ENCODE peak calls at places on chromosomes 1 and 21, in six cellular contexts. One of them, this sample, is unnamed.

GRCh38 chr21:39048064-39048463 is 135.2 kb downstream of the PSMG1 start:
- DNase-seq in left lung: no peak
- DNase-seq in tibial artery: no peak
- DNase-seq in HL-60: no peak
- DNase-seq in brain microvascular endothelial cell: peak; percentile 48
- DNase-seq in left ventricle myocardium inferior: no peak
- DNase-seq in this sample: no peak

GRCh38 chr1:20184997-20185833 is 681 bp upstream of the UBXN10 start:
- DNase-seq in left lung: no peak
- DNase-seq in tibial artery: no peak
- DNase-seq in HL-60: peak; percentile 72
- DNase-seq in brain microvascular endothelial cell: no peak
- DNase-seq in left ventricle myocardium inferior: no peak
- DNase-seq in this sample: no peak

GRCh38 chr1:27522148-27522859 is 32.3 kb upstream of the WASF2 start:
- DNase-seq in left lung: no peak
- DNase-seq in tibial artery: peak; percentile 49
- DNase-seq in HL-60: no peak
- DNase-seq in brain microvascular endothelial cell: no peak
- DNase-seq in left ventricle myocardium inferior: no peak
- DNase-seq in this sample: no peak

GRCh38 chr1:208534604-208534907 is 290.4 kb upstream of the PLXNA2 start:
- DNase-seq in left lung: no peak
- DNase-seq in tibial artery: no peak
- DNase-seq in HL-60: no peak
- DNase-seq in brain microvascular endothelial cell: no peak
- DNase-seq in left ventricle myocardium inferior: no peak
- DNase-seq in this sample: peak; percentile 36

GRCh38 chr1:29747136-29747670 is 510.9 kb downstream of the PTPRU start:
- DNase-seq in left lung: no peak
- DNase-seq in tibial artery: no peak
- DNase-seq in HL-60: no peak
- DNase-seq in brain microvascular endothelial cell: no peak
- DNase-seq in left ventricle myocardium inferior: no peak
- DNase-seq in this sample: no peak

GRCh38 chr1:107326823-107327445 is 186.1 kb downstream of the NTNG1 start:
- DNase-seq in left lung: no peak
- DNase-seq in tibial artery: no peak
- DNase-seq in HL-60: no peak
- DNase-seq in brain microvascular endothelial cell: no peak
- DNase-seq in left ventricle myocardium inferior: no peak
- DNase-seq in this sample: peak; percentile 26

GRCh38 chr1:167428418-167428817 is 89.9 kb downstream of the CD247 start:
- DNase-seq in left lung: no peak
- DNase-seq in tibial artery: no peak
- DNase-seq in HL-60: no peak
- DNase-seq in brain microvascular endothelial cell: no peak
- DNase-seq in left ventricle myocardium inferior: no peak
- DNase-seq in this sample: peak; percentile 51

GRCh38 chr1:178725603-178726517 is 816 bp downstream of the RALGPS2 start:
- DNase-seq in left lung: peak; percentile 86
- DNase-seq in tibial artery: peak; percentile 53
- DNase-seq in HL-60: peak; percentile 57
- DNase-seq in brain microvascular endothelial cell: peak; percentile 73
- DNase-seq in left ventricle myocardium inferior: peak; percentile 48
- DNase-seq in this sample: peak; percentile 68

GRCh38 chr1:6423321-6423999 is 1.1 kb upstream of the ESPN start:
- DNase-seq in left lung: no peak
- DNase-seq in tibial artery: no peak
- DNase-seq in HL-60: no peak
- DNase-seq in brain microvascular endothelial cell: peak; percentile 24
- DNase-seq in left ventricle myocardium inferior: no peak
- DNase-seq in this sample: peak; percentile 51

GRCh38 chr1:24384251-24385090 is 29.1 kb downstream of the STPG1 start:
- DNase-seq in left lung: no peak
- DNase-seq in tibial artery: no peak
- DNase-seq in HL-60: no peak
- DNase-seq in brain microvascular endothelial cell: peak; percentile 64
- DNase-seq in left ventricle myocardium inferior: no peak
- DNase-seq in this sample: peak; percentile 64

GRCh38 chr1:24383381-24383940 is 30.1 kb downstream of the STPG1 start:
- DNase-seq in left lung: no peak
- DNase-seq in tibial artery: no peak
- DNase-seq in HL-60: no peak
- DNase-seq in brain microvascular endothelial cell: no peak
- DNase-seq in left ventricle myocardium inferior: no peak
- DNase-seq in this sample: peak; percentile 85

GRCh38 chr1:24386931-24387330 is 26.7 kb downstream of the STPG1 start:
- DNase-seq in left lung: no peak
- DNase-seq in tibial artery: no peak
- DNase-seq in HL-60: no peak
- DNase-seq in brain microvascular endothelial cell: no peak
- DNase-seq in left ventricle myocardium inferior: no peak
- DNase-seq in this sample: no peak

GRCh38 chr1:24386241-24386640 is 27.3 kb downstream of the STPG1 start:
- DNase-seq in left lung: peak; percentile 54
- DNase-seq in tibial artery: no peak
- DNase-seq in HL-60: no peak
- DNase-seq in brain microvascular endothelial cell: no peak
- DNase-seq in left ventricle myocardium inferior: no peak
- DNase-seq in this sample: peak; percentile 56

DNA sequence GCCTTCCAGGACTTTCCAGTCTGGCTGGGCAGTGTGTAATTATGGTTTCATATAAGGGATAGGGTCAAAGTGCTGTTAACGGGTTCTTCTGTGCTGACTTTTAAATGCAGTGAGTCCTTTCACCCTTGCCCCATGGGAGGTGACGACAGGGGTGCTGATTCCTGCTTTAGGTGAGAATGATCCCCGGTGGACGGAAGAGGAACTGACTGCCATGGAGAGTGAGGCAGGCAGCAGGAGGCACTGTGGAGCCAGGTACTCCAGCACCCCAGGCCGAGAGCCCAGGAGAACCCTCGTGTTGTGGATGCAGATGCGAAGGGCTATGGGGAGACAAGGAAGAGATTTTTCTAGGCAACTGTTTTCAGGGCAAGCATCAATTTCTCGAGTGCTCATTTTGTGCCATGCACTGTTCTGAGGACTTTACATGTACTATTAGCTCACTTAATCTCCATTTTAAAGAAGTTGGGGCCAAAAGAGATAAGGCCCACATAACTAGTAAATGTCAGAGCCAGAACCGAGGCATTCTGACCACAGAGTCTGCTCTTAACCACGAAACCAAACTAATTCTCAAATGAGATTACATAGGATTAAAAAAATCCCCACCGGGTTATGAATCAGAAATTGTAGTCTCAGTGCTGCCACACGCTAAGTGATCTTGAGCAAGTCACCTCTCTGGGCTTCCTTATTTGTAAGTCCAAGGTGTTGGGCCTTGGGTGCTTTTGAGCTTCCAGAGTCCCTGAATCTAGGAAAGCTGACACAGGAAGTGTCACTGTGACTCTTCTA is 28.2 kb downstream of the STPG1 start:
- DNase-seq in left lung: no peak
- DNase-seq in tibial artery: no peak
- DNase-seq in HL-60: no peak
- DNase-seq in brain microvascular endothelial cell: peak; percentile 51
- DNase-seq in left ventricle myocardium inferior: no peak
- DNase-seq in this sample: peak; percentile 62
- TF ChIP-seq CTCF in left lung: no peak
- TF ChIP-seq CTCF in tibial artery: no peak
- TF ChIP-seq CTCF in HL-60: peak; percentile 37
- TF ChIP-seq CTCF in brain microvascular endothelial cell: peak; percentile 78
- TF ChIP-seq CTCF in left ventricle myocardium inferior: no peak
- TF ChIP-seq CTCF in this sample: peak; percentile 46

GRCh38 chr1:221709854-221710253 is 32.0 kb downstream of the DUSP10 start:
- DNase-seq in left lung: no peak
- DNase-seq in tibial artery: no peak
- DNase-seq in HL-60: no peak
- DNase-seq in brain microvascular endothelial cell: no peak
- DNase-seq in left ventricle myocardium inferior: no peak
- DNase-seq in this sample: no peak
- H3K4me3 ChIP-seq in left lung: no peak overlapping the region
- H3K4me3 ChIP-seq in tibial artery: no peak overlapping the region
- H3K4me3 ChIP-seq in HL-60: no peak overlapping the region
- H3K4me3 ChIP-seq in brain microvascular endothelial cell: no peak overlapping the region
- H3K4me3 ChIP-seq in left ventricle myocardium inferior: no peak overlapping the region
- H3K4me3 ChIP-seq in this sample: no peak overlapping the region

DNA sequence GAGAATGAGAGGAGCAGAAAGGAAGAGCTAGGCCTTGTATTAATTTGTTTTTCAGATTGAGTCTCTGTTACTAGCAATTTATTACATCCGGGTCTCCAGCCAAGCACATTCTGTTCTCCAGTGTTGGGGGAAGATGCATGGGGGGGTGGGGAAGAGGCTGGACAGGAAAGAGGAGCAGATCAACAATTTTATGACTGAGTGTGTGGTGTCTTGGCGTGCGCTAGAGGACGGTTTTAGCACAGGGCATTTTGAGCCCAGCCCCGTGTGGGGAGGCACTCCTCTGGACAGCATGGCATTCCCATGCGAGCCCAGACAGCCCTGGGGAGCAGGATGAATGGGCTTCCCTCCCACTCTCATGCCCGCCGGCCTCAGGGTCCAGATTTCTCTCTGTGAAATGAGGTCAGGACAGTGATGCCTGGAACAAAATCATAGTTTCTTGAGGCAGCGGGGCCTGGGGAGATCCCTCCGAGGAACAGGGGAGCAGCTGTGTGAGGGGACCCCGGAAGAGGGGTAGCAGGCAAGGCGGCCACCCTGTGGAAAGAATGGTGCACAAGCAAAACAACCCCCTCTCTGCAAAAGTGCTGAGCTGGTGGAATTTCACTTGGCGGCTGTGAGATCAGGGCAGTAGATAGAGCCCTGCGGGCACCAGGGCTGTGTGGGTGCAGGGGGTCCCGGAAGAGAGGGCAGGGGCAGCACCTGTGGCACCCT is 16.3 kb downstream of the SOX13 start:
- DNase-seq in left lung: no peak
- DNase-seq in tibial artery: peak; percentile 88
- DNase-seq in HL-60: no peak
- DNase-seq in brain microvascular endothelial cell: no peak
- DNase-seq in left ventricle myocardium inferior: no peak
- DNase-seq in this sample: peak; percentile 73
- TF ChIP-seq CTCF in left lung: no peak
- TF ChIP-seq CTCF in tibial artery: no peak
- TF ChIP-seq CTCF in HL-60: no peak
- TF ChIP-seq CTCF in brain microvascular endothelial cell: peak; percentile 3
- TF ChIP-seq CTCF in left ventricle myocardium inferior: no peak
- TF ChIP-seq CTCF in this sample: peak; percentile 31

GRCh38 chr1:157044326-157044725 is 1.2 kb downstream of the ARHGEF11 start:
- DNase-seq in left lung: no peak
- DNase-seq in tibial artery: no peak
- DNase-seq in HL-60: no peak
- DNase-seq in brain microvascular endothelial cell: no peak
- DNase-seq in left ventricle myocardium inferior: no peak
- DNase-seq in this sample: no peak
- H3K4me3 ChIP-seq in left lung: peak overlapping the region; percentile 63
- H3K4me3 ChIP-seq in tibial artery: peak overlapping the region; percentile 76
- H3K4me3 ChIP-seq in HL-60: no peak overlapping the region
- H3K4me3 ChIP-seq in brain microvascular endothelial cell: peak overlapping the region; percentile 74
- H3K4me3 ChIP-seq in left ventricle myocardium inferior: peak overlapping the region; percentile 74
- H3K4me3 ChIP-seq in this sample: peak overlapping the region; percentile 69

GRCh38 chr1:145858238-145858936 is 494 bp downstream of the PIAS3 start:
- DNase-seq in left lung: peak; percentile 64
- DNase-seq in tibial artery: peak; percentile 66
- DNase-seq in HL-60: peak; percentile 26
- DNase-seq in brain microvascular endothelial cell: no peak
- DNase-seq in left ventricle myocardium inferior: peak; percentile 54
- DNase-seq in this sample: peak; percentile 29

GRCh38 chr1:145863272-145863671 is 4.4 kb upstream of the PIAS3 start:
- DNase-seq in left lung: no peak
- DNase-seq in tibial artery: no peak
- DNase-seq in HL-60: no peak
- DNase-seq in brain microvascular endothelial cell: no peak
- DNase-seq in left ventricle myocardium inferior: no peak
- DNase-seq in this sample: no peak

GRCh38 chr1:145858937-145859490 is at the start of gene PIAS3:
- DNase-seq in left lung: peak; percentile 96
- DNase-seq in tibial artery: peak; percentile 97
- DNase-seq in HL-60: peak; percentile 78
- DNase-seq in brain microvascular endothelial cell: peak; percentile 94
- DNase-seq in left ventricle myocardium inferior: peak; percentile 97
- DNase-seq in this sample: peak; percentile 95

GRCh38 chr1:145857170-145857569 is 1.7 kb downstream of the PIAS3 start:
- DNase-seq in left lung: no peak
- DNase-seq in tibial artery: no peak
- DNase-seq in HL-60: no peak
- DNase-seq in brain microvascular endothelial cell: no peak
- DNase-seq in left ventricle myocardium inferior: no peak
- DNase-seq in this sample: no peak

DNA sequence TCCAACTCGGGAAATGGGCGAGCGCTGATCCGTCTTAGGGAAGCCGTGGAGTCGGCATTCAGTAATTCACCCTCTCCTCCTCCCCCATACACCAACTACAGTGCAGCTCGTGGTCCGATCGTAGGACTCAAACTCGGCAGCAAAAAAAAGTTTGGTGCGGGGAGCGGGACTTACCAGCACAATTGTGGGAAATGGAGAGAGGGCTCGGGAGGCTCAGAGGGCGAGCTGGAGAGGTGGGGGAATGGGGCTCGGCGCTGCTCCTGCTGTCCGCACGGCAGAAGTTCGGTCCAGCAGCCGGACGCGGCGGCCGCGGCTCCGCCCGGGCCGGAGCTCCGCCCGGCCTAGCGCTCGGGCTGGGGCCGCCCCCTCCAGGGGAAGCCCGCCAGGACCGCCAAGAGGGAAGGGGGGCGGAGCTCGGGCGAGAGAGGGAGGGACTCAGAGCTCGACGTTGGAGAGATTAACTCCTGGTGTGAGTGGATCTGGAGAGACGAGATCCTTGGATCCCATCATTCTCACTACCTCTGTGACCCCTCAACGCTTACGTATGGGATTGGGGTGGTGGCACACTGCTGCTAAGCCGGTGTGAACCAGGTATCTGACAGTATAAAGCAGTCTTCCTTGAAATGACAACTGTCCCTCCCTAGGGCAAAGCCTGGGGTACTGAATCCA is 744 bp upstream of the PIAS3 start:
- DNase-seq in left lung: peak; percentile 91
- DNase-seq in tibial artery: peak; percentile 93
- DNase-seq in HL-60: peak; percentile 50
- DNase-seq in brain microvascular endothelial cell: peak; percentile 75
- DNase-seq in left ventricle myocardium inferior: peak; percentile 94
- DNase-seq in this sample: peak; percentile 87
- TF ChIP-seq CTCF in left lung: no peak
- TF ChIP-seq CTCF in tibial artery: peak; percentile 18
- TF ChIP-seq CTCF in HL-60: no peak
- TF ChIP-seq CTCF in brain microvascular endothelial cell: no peak
- TF ChIP-seq CTCF in left ventricle myocardium inferior: peak; percentile 35
- TF ChIP-seq CTCF in this sample: no peak